ENCODE peak calls at places on chromosomes 5 and 9, in eight cellular contexts. B, E, D, T, H, F, P and J are unnamed samples.
A peak's percentile ranks its signal among the peaks of the same experiment; 100 is the strongest.

GRCh38 chr9:108800632-108801099 is 55.1 kb downstream of the ACTL7B start:
- DNase-seq in B (no peak), E (no peak), D (no peak), T (no peak), H (no peak), F (no peak), P (no peak), J (no peak)

GRCh38 chr9:101566904-101567724 is 27.7 kb downstream of the PPP3R2 start:
- DNase-seq in B (no peak), E (peak; percentile 51), D (peak; percentile 11), T (peak; percentile 46), H (no peak), F (no peak), P (no peak), J (no peak)

GRCh38 chr5:38316544-38317224 is 58.3 kb downstream of the EGFLAM start:
- DNase-seq in B (no peak), E (peak; percentile 55), D (peak; percentile 43), T (no peak), H (no peak), F (no peak), P (peak; percentile 44), J (no peak)

GRCh38 chr9:81522721-81523551 is 166.4 kb downstream of the TLE1 start:
- DNase-seq in B (no peak), E (peak; percentile 82), D (peak; percentile 35), T (peak; percentile 36), H (peak; percentile 51), F (no peak), P (no peak), J (no peak)

GRCh38 chr5:7629559-7629958 is 221.4 kb downstream of the CFAP90 start:
- DNase-seq in B (no peak), E (no peak), D (no peak), T (no peak), H (no peak), F (no peak), P (no peak), J (no peak)

GRCh38 chr9:78620303-78620702 is 323.4 kb downstream of the PSAT1 start:
- DNase-seq in B (no peak), E (no peak), D (no peak), T (no peak), H (no peak), F (no peak), P (no peak), J (no peak)

GRCh38 chr9:81636280-81636653 is 53.1 kb downstream of the TLE1 start:
- DNase-seq in B (no peak), E (no peak), D (no peak), T (no peak), H (no peak), F (no peak), P (no peak), J (no peak)

GRCh38 chr5:5026407-5026780 is 113.7 kb upstream of the ADAMTS16 start:
- DNase-seq in B (no peak), E (no peak), D (no peak), T (no peak), H (no peak), F (no peak), P (no peak), J (no peak)

GRCh38 chr5:52725781-52726180 is 61.9 kb upstream of the ITGA1 start:
- DNase-seq in B (peak; percentile 31), E (no peak), D (no peak), T (no peak), H (no peak), F (no peak), P (peak; percentile 31), J (no peak)

GRCh38 chr5:61472172-61472958 is 140.3 kb downstream of the ZSWIM6 start:
- DNase-seq in B (no peak), E (no peak), D (no peak), T (no peak), H (no peak), F (no peak), P (peak; percentile 35), J (no peak)

GRCh38 chr9:114220129-114220541 is 64.8 kb downstream of the COL27A1 start:
- DNase-seq in B (no peak), E (peak; percentile 59), D (no peak), T (no peak), H (no peak), F (no peak), P (no peak), J (no peak)

GRCh38 chr5:139391570-139392323 is 2.0 kb upstream of the MZB1 start:
- DNase-seq in B (peak; percentile 74), E (peak; percentile 8), D (no peak), T (peak; percentile 70), H (no peak), F (no peak), P (no peak), J (no peak)

GRCh38 chr5:82405166-82405565 is 127.0 kb upstream of the RPS23 start:
- DNase-seq in B (no peak), E (peak; percentile 62), D (no peak), T (no peak), H (no peak), F (no peak), P (no peak), J (no peak)

GRCh38 chr5:27561408-27561807 is 523.0 kb upstream of the CDH9 start:
- DNase-seq in B (no peak), E (no peak), D (no peak), T (no peak), H (no peak), F (no peak), P (no peak), J (no peak)

GRCh38 chr5:67299317-67299716 is 102.7 kb upstream of the CD180 start:
- DNase-seq in B (no peak), E (peak; percentile 73), D (no peak), T (no peak), H (no peak), F (no peak), P (no peak), J (no peak)

GRCh38 chr5:143074414-143074996 is 304.3 kb downstream of the ARHGAP26 start:
- DNase-seq in B (no peak), E (no peak), D (no peak), T (no peak), H (no peak), F (no peak), P (no peak), J (no peak)

GRCh38 chr5:76794871-76795270 is 24.0 kb upstream of the F2RL1 start:
- DNase-seq in B (no peak), E (peak; percentile 79), D (no peak), T (no peak), H (no peak), F (no peak), P (no peak), J (no peak)

DNA sequence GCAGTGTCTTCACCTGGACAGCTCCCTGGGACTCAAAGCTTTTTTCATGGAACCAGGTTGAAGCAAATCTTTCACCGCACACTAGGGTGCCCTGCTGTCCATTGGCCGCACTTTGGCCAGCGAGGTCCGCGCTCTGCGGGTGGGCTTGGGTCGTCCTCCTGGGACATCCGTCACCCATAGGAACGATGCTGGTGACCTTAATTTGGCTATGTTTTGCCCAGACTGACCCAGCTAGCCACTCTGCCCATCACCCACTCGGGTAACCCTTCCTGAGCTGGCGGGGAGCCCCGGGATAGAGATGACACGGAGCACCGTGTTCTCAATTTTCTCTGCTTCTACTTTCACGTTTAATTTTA is 25.9 kb downstream of the ZDHHC11B start:
- DNase-seq in B (peak; percentile 46), E (no peak), D (no peak), T (no peak), H (no peak), F (no peak), P (no peak), J (no peak)
- TF ChIP-seq CTCF in B (no peak), E (no peak), D (no peak), T (no peak), H (no peak), F (no peak), P (no peak), J (no peak)

DNA sequence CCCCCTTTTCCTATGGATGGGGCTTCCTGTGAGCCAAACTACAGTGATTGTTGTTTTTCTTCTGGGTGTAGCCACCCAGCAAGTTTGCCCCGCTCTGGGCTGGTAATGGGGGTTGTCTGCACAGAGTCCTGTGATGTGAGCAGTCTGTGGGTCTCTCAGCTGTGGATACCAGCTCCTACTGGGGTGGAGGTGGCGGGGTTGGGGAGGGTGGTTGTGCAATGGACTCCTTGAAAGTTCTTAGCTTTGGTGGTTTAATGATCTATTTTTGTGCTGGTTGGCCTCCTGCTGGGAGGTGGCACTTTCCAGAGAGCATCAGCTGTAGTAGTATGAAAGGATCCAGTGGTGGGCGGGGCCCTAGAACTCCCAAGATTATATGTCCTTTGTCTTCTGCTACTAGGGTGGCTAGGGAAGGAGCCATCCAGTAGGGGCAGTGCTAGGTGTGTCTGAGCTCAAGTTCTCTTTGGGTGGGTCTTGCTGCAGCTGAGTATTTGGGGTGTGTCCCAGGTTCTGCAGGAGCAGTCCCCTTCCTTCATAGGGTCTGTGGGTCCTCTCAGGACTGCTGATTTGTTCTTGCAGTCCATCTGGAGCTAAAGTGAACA is 275.6 kb upstream of the PAPPA start:
- DNase-seq in B (no peak), E (no peak), D (no peak), T (no peak), H (peak; percentile 35), F (no peak), P (no peak), J (no peak)
- TF ChIP-seq CTCF in B (no peak), E (no peak), D (no peak), T (no peak), H (peak; percentile 14), F (no peak), P (no peak), J (no peak)

GRCh38 chr5:84445049-84445685 is 60.5 kb upstream of the EDIL3 start:
- DNase-seq in B (no peak), E (no peak), D (peak; percentile 10), T (no peak), H (no peak), F (no peak), P (no peak), J (no peak)

GRCh38 chr5:84453405-84453804 is 68.7 kb upstream of the EDIL3 start:
- DNase-seq in B (no peak), E (no peak), D (no peak), T (no peak), H (no peak), F (no peak), P (no peak), J (no peak)

DNA sequence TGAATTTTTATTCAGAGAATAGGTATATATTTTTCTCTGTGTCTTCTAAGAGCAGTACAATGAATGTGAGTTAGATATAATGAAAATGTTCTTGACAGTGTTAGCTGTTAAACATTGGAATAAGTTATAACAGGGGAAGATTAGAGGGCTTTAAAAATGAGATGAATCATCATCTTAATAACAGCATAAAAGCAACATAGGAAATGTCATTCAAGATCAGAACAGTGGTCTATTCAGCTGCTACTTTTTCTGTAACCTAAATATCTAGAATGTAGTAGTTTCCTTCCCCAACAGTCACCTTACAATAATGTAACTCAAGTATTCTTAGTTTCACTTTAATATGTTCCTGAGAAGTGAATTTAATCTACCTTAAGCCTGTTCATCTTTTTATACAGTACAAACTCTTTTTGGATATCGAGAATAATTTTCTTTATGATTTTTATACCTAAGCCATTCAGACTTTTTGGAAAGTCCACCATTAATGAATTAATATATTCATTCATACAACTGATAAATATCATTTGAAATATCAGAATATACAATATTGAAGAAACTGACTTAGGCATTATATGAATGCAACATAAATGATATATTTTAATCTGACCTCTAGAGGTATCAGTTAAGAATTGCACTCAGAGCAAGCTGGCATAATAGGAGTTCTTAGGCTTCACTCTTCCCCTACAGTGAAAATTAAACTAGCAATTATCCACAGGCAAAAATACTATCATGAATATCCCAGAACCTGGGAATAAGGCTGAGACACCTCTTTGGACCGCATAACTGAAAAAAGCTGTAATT is 66.1 kb upstream of the EDIL3 start:
- DNase-seq in B (no peak), E (peak; percentile 25), D (no peak), T (no peak), H (no peak), F (no peak), P (no peak), J (no peak)
- TF ChIP-seq CTCF in B (no peak), E (peak; percentile 27), D (peak; percentile 46), T (no peak), H (peak; percentile 55), F (no peak), P (peak; percentile 9), J (peak; percentile 34)

GRCh38 chr9:135440620-135441019 is 39.0 kb upstream of the PPP1R26 start:
- DNase-seq in B (no peak), E (no peak), D (no peak), T (no peak), H (no peak), F (peak; percentile 46), P (no peak), J (no peak)
- TF ChIP-seq CTCF in B (no peak), E (no peak), D (peak; percentile 42), T (no peak), H (no peak), F (peak; percentile 13), P (no peak), J (no peak)